ENCODE peak calls at places on chromosomes 1 and 21, in nine cellular contexts. Q is AG09309, D is GM06990, S is DND-41, P is HFF-Myc, Z is kidney epithelial cell, R is transverse colon, G is AG04450, H is astrocyte of the spinal cord. M is an unnamed sample.

GRCh38 chr1:29055160-29055559 is 68.5 kb downstream of the TMEM200B start:
- DNase-seq in Z (no peak), D (no peak), P (no peak), Q (no peak), H (peak; percentile 1), R (no peak), G (no peak), S (no peak), M (peak; percentile 3)

GRCh38 chr1:228376651-228377631 is 29.7 kb downstream of the TRIM11 start:
- DNase-seq in S (no peak), Z (no peak), R (no peak), G (no peak), Q (no peak), D (no peak), P (no peak), H (no peak), M (no peak)

GRCh38 chr21:17576080-17576835 is 36.4 kb downstream of the BTG3 start:
- DNase-seq in D (no peak), H (peak; percentile 3), Q (no peak), P (no peak), Z (no peak), S (no peak), R (no peak), G (no peak), M (no peak)

GRCh38 chr1:149995927-149996326 is 14.6 kb downstream of the OTUD7B start:
- DNase-seq in S (no peak), P (no peak), Q (no peak), Z (peak; percentile 69), D (peak; percentile 29), R (no peak), H (peak; percentile 48), G (no peak), M (peak; percentile 44)

GRCh38 chr1:27122652-27123051 is 32.3 kb downstream of the SLC9A1 start:
- DNase-seq in Q (no peak), Z (peak; percentile 69), D (no peak), S (no peak), H (peak; percentile 63), R (peak; percentile 86), P (peak; percentile 77), G (no peak), M (peak; percentile 68)

GRCh38 chr1:95073446-95073845 is 695 bp upstream of the ALG14 start:
- DNase-seq in R (no peak), H (no peak), Z (no peak), G (no peak), Q (no peak), P (no peak), D (no peak), S (no peak), M (no peak)

GRCh38 chr1:185360714-185361113 is 43.7 kb upstream of the IVNS1ABP start:
- DNase-seq in P (no peak), S (no peak), H (no peak), R (no peak), G (no peak), D (no peak), Q (no peak), Z (no peak), M (peak; percentile 68)

GRCh38 chr1:54545916-54546635 is 2.0 kb upstream of the ACOT11 start:
- DNase-seq in Z (no peak), D (no peak), P (no peak), H (no peak), Q (no peak), G (no peak), S (no peak), R (no peak), M (no peak)

GRCh38 chr1:207040181-207040533 is 7.6 kb upstream of the C1orf116 start:
- DNase-seq in D (no peak), S (no peak), P (no peak), Q (peak; percentile 41), H (peak; percentile 15), R (no peak), G (no peak), Z (no peak), M (peak; percentile 79)

DNA sequence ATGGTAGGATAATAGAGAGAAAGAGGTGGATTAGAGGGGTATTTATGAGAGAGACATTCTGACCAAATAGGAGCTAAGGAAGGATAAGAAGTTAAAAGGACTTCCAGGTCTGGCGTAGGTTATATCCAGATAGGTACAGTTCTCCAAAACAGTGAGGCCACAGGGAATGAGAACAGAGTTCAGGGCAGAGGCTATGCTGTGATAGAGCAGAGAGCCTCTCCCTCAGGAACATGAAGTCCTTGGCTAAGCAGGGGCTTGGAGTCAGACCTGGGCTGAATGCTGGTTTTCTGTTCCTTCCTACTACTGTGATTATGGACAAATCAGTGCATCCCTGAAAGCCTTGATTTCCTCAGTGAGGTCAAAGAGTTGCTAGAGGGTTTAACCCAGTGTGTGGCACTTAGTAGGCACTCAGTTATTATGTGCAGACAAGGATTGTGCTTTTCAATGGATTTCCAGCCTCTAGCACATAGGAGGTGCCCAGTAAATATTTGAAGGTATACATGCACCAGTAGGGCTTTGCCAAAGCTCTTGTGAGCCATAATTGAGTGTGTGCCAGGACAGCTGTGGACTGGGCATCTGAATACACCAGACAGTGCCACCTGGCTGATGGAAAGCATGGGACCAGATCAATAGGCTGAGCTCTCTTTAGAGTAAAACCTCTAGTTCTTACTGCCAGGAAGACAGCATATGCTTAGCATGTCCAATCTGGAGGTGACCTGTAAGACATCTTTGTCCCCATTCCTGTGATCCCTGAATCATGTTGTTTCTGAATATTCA is 111.2 kb downstream of the PIK3R3 start:
- DNase-seq in Z (no peak), D (no peak), S (no peak), H (no peak), P (no peak), Q (no peak), G (no peak), R (no peak), M (no peak)
- TF ChIP-seq CTCF in Z (no peak), D (no peak), S (no peak), H (no peak), P (no peak), Q (no peak), G (no peak), R (peak; percentile 23), M (no peak)

DNA sequence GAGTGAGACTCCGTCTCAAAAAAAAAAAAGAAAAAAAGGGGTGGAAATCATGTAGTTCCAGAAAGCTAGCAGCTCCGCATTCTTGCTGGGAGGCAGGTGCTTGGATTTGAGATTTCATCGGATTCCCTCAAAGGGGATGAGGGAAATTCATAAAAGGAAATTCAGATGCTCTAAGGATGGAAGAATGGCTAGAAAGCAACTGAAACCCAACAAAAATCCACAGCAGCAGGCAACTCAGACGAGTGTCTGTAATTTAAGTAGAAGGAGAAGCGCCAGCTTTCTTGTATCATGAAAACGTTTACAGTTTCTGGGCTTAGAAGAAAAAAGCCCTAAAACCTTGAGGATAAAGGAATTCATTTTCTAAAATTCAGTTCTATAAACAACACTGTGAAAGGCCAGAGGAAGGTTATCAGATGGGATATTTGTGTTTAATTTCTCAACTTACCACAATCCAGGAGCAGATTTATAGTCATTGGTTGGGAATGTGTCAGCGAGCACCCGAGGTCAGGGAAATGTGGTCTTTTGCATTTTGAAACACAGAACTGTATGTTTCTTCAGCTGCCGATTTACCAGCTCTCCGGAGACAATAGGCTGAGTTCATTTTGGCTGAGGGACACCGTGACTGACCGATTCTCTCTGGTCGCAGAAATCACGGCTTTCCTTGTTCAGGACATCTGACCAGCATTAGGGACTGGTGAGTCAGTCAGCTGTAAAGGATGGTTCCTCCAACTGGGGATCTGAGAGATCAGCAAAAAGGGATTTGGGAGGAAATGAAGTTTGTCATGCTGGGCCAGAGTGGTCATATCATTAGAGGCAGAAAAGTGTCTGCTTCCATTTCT is 111.5 kb upstream of the ERRFI1 start:
- DNase-seq in D (no peak), S (no peak), Q (peak; percentile 89), P (peak; percentile 79), G (peak; percentile 92), R (no peak), H (peak; percentile 98), Z (peak; percentile 75), M (peak; percentile 98)
- H3K4me3 ChIP-seq in D (no peak overlapping the region), S (no peak overlapping the region), Q (no peak overlapping the region), P (no peak overlapping the region), G (peak overlapping the region; percentile 41), R (no peak overlapping the region), H (no peak overlapping the region), Z (no peak overlapping the region), M (no peak overlapping the region)

GRCh38 chr1:79928901-79929300 is 922.4 kb upstream of the ADGRL4 start:
- DNase-seq in R (no peak), D (no peak), P (no peak), G (no peak), S (no peak), Q (no peak), Z (no peak), H (no peak), M (no peak)
- TF ChIP-seq CTCF in R (no peak), D (no peak), P (no peak), G (no peak), S (no peak), Q (no peak), Z (no peak), H (no peak), M (no peak)

GRCh38 chr1:3028531-3029282 is 7.4 kb downstream of the ACTRT2 start:
- DNase-seq in R (no peak), H (no peak), Q (no peak), D (no peak), Z (no peak), P (no peak), G (no peak), S (no peak), M (no peak)
- H3K4me3 ChIP-seq in R (no peak overlapping the region), H (no peak overlapping the region), Q (no peak overlapping the region), D (no peak overlapping the region), Z (no peak overlapping the region), P (no peak overlapping the region), G (no peak overlapping the region), S (no peak overlapping the region), M (no peak overlapping the region)

GRCh38 chr1:12244078-12244477 is 14.2 kb downstream of the VPS13D start:
- DNase-seq in P (no peak), Q (no peak), S (no peak), R (no peak), H (no peak), G (no peak), Z (no peak), D (no peak), M (no peak)
- TF ChIP-seq CTCF in P (peak; percentile 49), Q (peak; percentile 38), S (peak; percentile 59), R (no peak), H (peak; percentile 45), G (peak; percentile 41), Z (no peak), D (peak; percentile 42), M (peak; percentile 32)

GRCh38 chr1:32338637-32339145 is 2.7 kb upstream of the MARCKSL1 start:
- DNase-seq in H (no peak), Q (no peak), G (no peak), R (peak; percentile 54), P (no peak), S (no peak), D (no peak), Z (no peak), M (no peak)
- H3K4me3 ChIP-seq in H (no peak overlapping the region), Q (no peak overlapping the region), G (no peak overlapping the region), R (no peak overlapping the region), P (no peak overlapping the region), S (no peak overlapping the region), D (no peak overlapping the region), Z (no peak overlapping the region), M (no peak overlapping the region)